ENCODE peak calls at places on chromosomes 11 and 22, in eight cellular contexts. I, D, A, Z, X, F, W and P are unnamed samples. For H3K27me3, the result is how much of the 10 kb centered on the place peaks cover.

GRCh38 chr11:121159721-121160120 is 58.7 kb downstream of the TECTA start:
- DNase-seq in I (no peak), D (no peak), A (no peak), Z (no peak), X (no peak), F (no peak), W (no peak), P (no peak)

GRCh38 chr11:117879516-117880480 is 3.3 kb upstream of the FXYD6 start:
- DNase-seq in I (no peak), D (no peak), A (no peak), Z (no peak), X (no peak), F (no peak), W (no peak), P (no peak)

GRCh38 chr11:15367695-15368094 is 253.0 kb downstream of the INSC start:
- DNase-seq in I (no peak), D (no peak), A (no peak), Z (no peak), X (no peak), F (no peak), W (no peak), P (peak)

GRCh38 chr11:118443590-118444218 is 7.4 kb downstream of the KMT2A start:
- DNase-seq in I (no peak), D (no peak), A (no peak), Z (no peak), X (no peak), F (no peak), W (no peak), P (no peak)

GRCh38 chr22:23122216-23122957 is 19.4 kb downstream of the RSPH14 start:
- DNase-seq in I (no peak), D (no peak), A (no peak), Z (no peak), X (no peak), F (no peak), W (peak), P (no peak)

GRCh38 chr11:72821221-72821919 is 7.2 kb downstream of the ATG16L2 start:
- DNase-seq in I (no peak), D (no peak), A (no peak), Z (peak), X (no peak), F (no peak), W (peak), P (no peak)

GRCh38 chr11:9017773-9018172 is 14.0 kb upstream of the NRIP3 start:
- DNase-seq in I (no peak), D (no peak), A (no peak), Z (peak), X (no peak), F (peak), W (peak), P (no peak)

GRCh38 chr11:72840780-72841179 is 26.6 kb downstream of the ATG16L2 start:
- DNase-seq in I (no peak), D (no peak), A (no peak), Z (no peak), X (no peak), F (peak), W (no peak), P (no peak)

GRCh38 chr22:24727218-24727851 is 47.2 kb downstream of the PIWIL3 start:
- DNase-seq in I (no peak), D (no peak), A (no peak), Z (peak), X (peak), F (peak), W (no peak), P (no peak)

GRCh38 chr22:32999039-32999861 is 58.9 kb downstream of the SYN3 start:
- DNase-seq in I (no peak), D (no peak), A (no peak), Z (no peak), X (peak), F (no peak), W (no peak), P (no peak)

GRCh38 chr22:39327995-39328754 is 8.8 kb upstream of the RPL3 start:
- DNase-seq in I (no peak), D (no peak), A (no peak), Z (no peak), X (no peak), F (no peak), W (no peak), P (no peak)

GRCh38 chr11:91397134-91397468 is 827.5 kb upstream of the FAT3 start:
- DNase-seq in I (no peak), D (no peak), A (no peak), Z (no peak), X (no peak), F (no peak), W (no peak), P (no peak)

GRCh38 chr22:27835446-27835845 is 33.9 kb upstream of the MN1 start:
- DNase-seq in I (no peak), D (no peak), A (no peak), Z (no peak), X (peak), F (peak), W (no peak), P (no peak)

GRCh38 chr11:61027141-61027840 is 55.8 kb downstream of the CD6 start:
- DNase-seq in I (no peak), D (no peak), A (no peak), Z (no peak), X (no peak), F (no peak), W (no peak), P (no peak)

GRCh38 chr11:41281131-41281742 is 178.2 kb downstream of the LRRC4C start:
- DNase-seq in I (no peak), D (no peak), A (peak), Z (no peak), X (peak), F (no peak), W (no peak), P (no peak)

GRCh38 chr11:93648168-93648567 is 13.3 kb upstream of the CEP295 start:
- DNase-seq in I (peak), D (no peak), A (peak), Z (no peak), X (no peak), F (peak), W (no peak), P (peak)

GRCh38 chr11:64544616-64545296 is 46.3 kb upstream of the SLC22A12 start:
- DNase-seq in I (no peak), D (no peak), A (no peak), Z (peak), X (no peak), F (no peak), W (no peak), P (no peak)
- H3K27me3 ChIP-seq in I (under half), D (under half), A (under half), Z (under half), X (under half), F (under half), W (under half), P (under half)

GRCh38 chr11:57567512-57568329 is at the start of gene UBE2L6:
- DNase-seq in I (peak), D (peak), A (peak), Z (peak), X (no peak), F (no peak), W (peak), P (no peak)

GRCh38 chr11:57567210-57567511 is 311 bp downstream of the UBE2L6 start:
- DNase-seq in I (no peak), D (no peak), A (no peak), Z (peak), X (peak), F (peak), W (no peak), P (no peak)

GRCh38 chr11:57568330-57568766 is 876 bp upstream of the UBE2L6 start:
- DNase-seq in I (no peak), D (no peak), A (no peak), Z (peak), X (peak), F (peak), W (no peak), P (peak)

GRCh38 chr11:57574061-57574460 is 6.6 kb upstream of the UBE2L6 start:
- DNase-seq in I (no peak), D (no peak), A (no peak), Z (no peak), X (no peak), F (no peak), W (no peak), P (no peak)

GRCh38 chr11:57571631-57572030 is 4.2 kb upstream of the UBE2L6 start:
- DNase-seq in I (no peak), D (no peak), A (no peak), Z (no peak), X (no peak), F (no peak), W (no peak), P (no peak)
- H3K4me3 ChIP-seq in I (no peak), D (no peak), A (no peak), Z (no peak), X (no peak), F (no peak), W (no peak), P (no peak)

GRCh38 chr11:11770274-11770673 is 71.5 kb upstream of the USP47 start:
- DNase-seq in I (no peak), D (no peak), A (no peak), Z (no peak), X (no peak), F (no peak), W (no peak), P (no peak)

GRCh38 chr11:11769362-11769761 is 72.4 kb upstream of the USP47 start:
- DNase-seq in I (no peak), D (no peak), A (no peak), Z (no peak), X (no peak), F (no peak), W (no peak), P (no peak)

GRCh38 chr11:11769782-11770181 is 72.0 kb upstream of the USP47 start:
- DNase-seq in I (no peak), D (no peak), A (no peak), Z (no peak), X (no peak), F (no peak), W (no peak), P (no peak)

GRCh38 chr11:11772865-11773515 is 68.8 kb upstream of the USP47 start:
- DNase-seq in I (no peak), D (no peak), A (no peak), Z (no peak), X (no peak), F (no peak), W (no peak), P (no peak)

GRCh38 chr11:11770921-11771484 is 70.8 kb upstream of the USP47 start:
- DNase-seq in I (no peak), D (no peak), A (no peak), Z (no peak), X (no peak), F (no peak), W (no peak), P (no peak)
- H3K27me3 ChIP-seq in I (under half), D (under half), A (under half), Z (under half), X (under half), F (half or more), W (under half), P (under half)

DNA sequence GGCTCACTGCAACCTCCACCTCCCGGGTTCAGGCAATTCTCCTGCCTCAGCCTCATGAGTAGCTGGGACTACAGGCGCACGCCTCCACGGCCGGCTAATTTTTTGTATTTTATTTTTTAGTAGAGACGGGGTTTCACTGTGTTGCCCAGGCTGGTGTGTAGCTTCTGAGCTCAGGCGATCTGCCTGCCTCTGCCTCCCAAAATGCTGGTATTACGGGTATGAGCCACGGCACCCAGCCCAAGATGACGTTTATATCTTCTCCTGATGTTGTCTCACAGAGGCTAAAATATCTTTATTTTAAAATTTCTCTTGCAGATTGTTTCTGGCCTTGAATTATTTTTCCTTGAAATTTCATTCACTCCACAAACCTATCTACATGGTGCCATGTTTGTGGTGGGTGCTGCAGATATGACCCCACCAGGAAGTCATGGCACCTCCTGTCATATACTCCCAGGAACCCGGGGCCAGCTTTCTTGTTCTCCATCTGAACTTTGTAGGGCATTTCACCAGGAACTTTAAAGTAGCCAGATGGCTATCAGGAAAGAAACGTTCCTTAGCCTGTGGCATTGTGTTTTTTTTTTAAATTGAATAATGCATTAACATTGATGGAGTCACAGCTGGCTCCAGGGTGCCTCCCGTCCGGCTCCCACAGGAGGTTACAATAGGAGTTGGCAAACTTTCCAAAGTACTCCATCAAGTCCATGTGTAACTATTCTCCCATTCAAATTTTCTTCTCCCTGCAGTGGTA is 42.0 kb upstream of the LIPT2 start:
- DNase-seq in I (no peak), D (no peak), A (no peak), Z (no peak), X (no peak), F (no peak), W (no peak), P (no peak)
- H3K4me3 ChIP-seq in I (no peak), D (no peak), A (no peak), Z (no peak), X (no peak), F (no peak), W (no peak), P (no peak)

DNA sequence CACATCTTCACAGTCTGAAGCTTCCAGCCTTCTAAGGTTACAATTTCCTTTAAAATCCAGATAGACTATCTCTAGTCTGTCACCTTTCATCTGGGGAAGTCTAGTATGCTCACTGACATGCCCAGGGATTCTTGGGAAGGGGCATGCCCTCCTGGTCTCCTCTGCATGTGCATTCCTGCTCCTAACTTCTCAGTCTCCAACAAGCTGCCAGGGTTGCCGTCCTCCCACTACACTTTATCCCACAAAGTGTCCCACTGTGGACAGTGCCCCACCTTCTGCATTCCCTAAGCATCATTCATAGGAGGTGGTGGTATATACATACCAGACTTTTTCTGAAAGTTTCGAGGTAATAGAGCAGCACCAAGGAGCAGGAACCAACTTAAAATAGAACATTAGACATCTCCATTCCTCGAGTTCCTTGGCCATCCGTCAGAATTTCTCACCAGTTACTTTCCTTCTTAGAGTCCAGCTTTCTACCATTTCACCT is 28.7 kb downstream of the EIF3F start:
- DNase-seq in I (no peak), D (no peak), A (no peak), Z (peak), X (no peak), F (peak), W (no peak), P (no peak)
- H3K27me3 ChIP-seq in I (half or more), D (under half), A (half or more), Z (under half), X (under half), F (under half), W (half or more), P (half or more)

GRCh38 chr11:68044145-68044813 is 5.5 kb downstream of the TCIRG1 start:
- DNase-seq in I (no peak), D (no peak), A (no peak), Z (no peak), X (no peak), F (no peak), W (no peak), P (no peak)

GRCh38 chr11:68043349-68044144 is 4.7 kb downstream of the TCIRG1 start:
- DNase-seq in I (no peak), D (no peak), A (no peak), Z (no peak), X (no peak), F (peak), W (no peak), P (no peak)

GRCh38 chr11:68042219-68043028 is 3.6 kb downstream of the TCIRG1 start:
- DNase-seq in I (no peak), D (no peak), A (no peak), Z (no peak), X (no peak), F (no peak), W (no peak), P (no peak)

GRCh38 chr11:68041617-68042218 is 2.9 kb downstream of the TCIRG1 start:
- DNase-seq in I (no peak), D (no peak), A (no peak), Z (no peak), X (no peak), F (no peak), W (no peak), P (no peak)

GRCh38 chr11:68043029-68043348 is 4.2 kb downstream of the TCIRG1 start:
- DNase-seq in I (no peak), D (no peak), A (no peak), Z (no peak), X (no peak), F (no peak), W (no peak), P (no peak)
- H3K4me3 ChIP-seq in I (no peak), D (no peak), A (no peak), Z (no peak), X (no peak), F (no peak), W (no peak), P (no peak)

DNA sequence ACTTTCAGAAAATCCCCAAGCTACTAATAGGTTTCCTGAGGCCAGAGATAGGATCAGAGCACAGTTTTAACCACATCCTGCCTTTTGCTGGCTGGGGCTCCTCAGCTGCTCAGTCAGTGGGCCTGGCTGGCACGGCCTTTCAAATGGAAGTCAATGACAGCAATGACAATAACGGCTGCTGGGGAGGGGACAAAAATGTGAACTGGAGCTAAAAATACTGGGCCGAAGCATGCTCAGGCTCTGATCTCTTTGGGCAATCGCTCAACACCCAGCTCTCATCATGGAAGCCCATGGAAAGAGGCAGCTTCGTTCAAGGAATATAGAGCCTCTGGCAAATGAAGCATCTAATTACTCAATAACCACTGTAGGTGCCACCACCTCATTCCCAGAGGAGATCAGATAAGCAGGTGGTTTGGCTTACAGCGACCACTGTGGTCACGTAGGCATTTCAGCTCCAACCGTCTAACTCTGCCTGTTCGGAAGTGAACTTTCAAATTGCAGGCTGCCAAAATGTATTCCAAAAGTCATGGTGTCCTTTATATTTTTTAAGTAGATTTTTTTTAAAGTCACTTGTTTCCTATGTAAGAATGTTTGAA is 14.3 kb downstream of the WT1 start:
- DNase-seq in I (no peak), D (no peak), A (no peak), Z (no peak), X (no peak), F (no peak), W (no peak), P (no peak)
- H3K27me3 ChIP-seq in I (half or more), D (under half), A (half or more), Z (under half), X (under half), F (under half), W (half or more), P (under half)

DNA sequence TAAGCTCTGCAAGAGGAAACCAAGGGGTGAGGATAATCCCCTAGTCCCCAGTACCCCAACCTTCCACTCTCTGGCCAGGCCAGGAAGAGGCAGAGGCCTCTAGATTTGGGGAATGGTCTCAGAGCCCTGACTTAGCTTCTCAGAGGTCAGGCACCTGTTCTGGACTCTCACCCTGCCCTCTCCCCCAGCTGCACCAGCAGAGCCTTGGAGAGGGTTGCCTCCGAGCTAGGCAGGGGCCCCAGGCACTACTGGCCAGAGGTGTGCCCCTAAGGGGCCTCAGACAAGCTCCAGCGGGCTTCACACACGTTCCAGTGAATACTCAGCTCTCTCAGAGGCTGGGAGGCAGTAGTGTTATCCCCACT is 8.0 kb downstream of the FREY1 start:
- DNase-seq in I (no peak), D (no peak), A (no peak), Z (no peak), X (no peak), F (no peak), W (no peak), P (no peak)
- H3K4me3 ChIP-seq in I (peak), D (peak), A (no peak), Z (peak), X (peak), F (no peak), W (peak), P (no peak)

DNA sequence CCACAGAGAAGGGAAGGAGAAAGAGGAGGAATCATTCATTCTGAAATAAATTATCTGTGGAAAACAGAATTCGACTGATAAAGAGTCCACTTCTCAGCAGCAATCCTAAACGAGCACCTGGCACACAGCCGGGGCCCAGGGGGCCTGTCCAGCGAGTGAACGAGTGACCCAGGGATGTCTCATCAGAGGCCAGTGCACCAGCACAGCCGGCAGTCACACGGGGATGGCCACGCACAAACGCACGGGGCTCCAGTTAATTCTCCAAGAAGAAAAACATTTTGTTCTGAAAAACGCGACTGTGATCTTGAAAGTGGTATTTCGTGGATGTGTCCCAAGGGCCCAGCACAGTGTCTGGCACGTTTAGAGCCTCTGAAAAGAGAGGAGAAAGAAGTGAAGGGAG is 154.6 kb downstream of the BRD1 start:
- DNase-seq in I (no peak), D (peak), A (no peak), Z (no peak), X (no peak), F (no peak), W (no peak), P (no peak)
- H3K27me3 ChIP-seq in I (half or more), D (half or more), A (half or more), Z (under half), X (under half), F (under half), W (half or more), P (half or more)

GRCh38 chr11:47631473-47631872 is 10.9 kb downstream of the MTCH2 start:
- DNase-seq in I (no peak), D (no peak), A (peak), Z (no peak), X (peak), F (peak), W (no peak), P (no peak)
- H3K4me3 ChIP-seq in I (no peak), D (no peak), A (no peak), Z (no peak), X (no peak), F (no peak), W (no peak), P (no peak)